ENCODE peak calls at places on chromosomes 16 and 17, in four cellular contexts. G, Q, U and P are unnamed samples.

GRCh38 chr16:2838928-2839327 is 8.8 kb downstream of the ZG16B start:
- DNase-seq in G (peak; percentile 88), Q (peak; percentile 86), U (peak; percentile 76), P (peak; percentile 70)

GRCh38 chr17:44557653-44558285 is 485 bp downstream of the FZD2 start:
- DNase-seq in G (peak; percentile 64), Q (peak; percentile 62), U (no peak), P (peak; percentile 60)

GRCh38 chr16:85334718-85335583 is 222.7 kb upstream of the CIBAR2 start:
- DNase-seq in G (no peak), Q (peak; percentile 59), U (peak; percentile 75), P (peak; percentile 49)

GRCh38 chr17:76996741-76997694 is 128.8 kb downstream of the MGAT5B start:
- DNase-seq in G (no peak), Q (no peak), U (no peak), P (no peak)

GRCh38 chr16:30744146-30744545 is 4.1 kb upstream of the PHKG2 start:
- DNase-seq in G (no peak), Q (no peak), U (no peak), P (no peak)

GRCh38 chr17:36731806-36732205 is 130.4 kb downstream of the MRM1 start:
- DNase-seq in G (no peak), Q (peak; percentile 66), U (no peak), P (no peak)

GRCh38 chr17:81440511-81441244 is 45.4 kb downstream of the BAHCC1 start:
- DNase-seq in G (peak; percentile 63), Q (peak; percentile 84), U (peak; percentile 89), P (peak; percentile 19)

GRCh38 chr17:31211352-31212012 is 85.6 kb downstream of the OMG start:
- DNase-seq in G (peak; percentile 13), Q (no peak), U (no peak), P (no peak)

GRCh38 chr17:46003907-46004748 is 5.1 kb downstream of the STH start:
- DNase-seq in G (no peak), Q (no peak), U (no peak), P (no peak)

GRCh38 chr17:29840884-29841283 is 89.1 kb downstream of the SSH2 start:
- DNase-seq in G (no peak), Q (no peak), U (no peak), P (peak; percentile 49)

GRCh38 chr16:85381738-85382592 is 231.2 kb upstream of the GSE1 start:
- DNase-seq in G (no peak), Q (no peak), U (peak; percentile 98), P (peak; percentile 52)

GRCh38 chr16:84832488-84833141 is 12.8 kb downstream of the CRISPLD2 start:
- DNase-seq in G (no peak), Q (no peak), U (no peak), P (no peak)

GRCh38 chr16:47939690-47940089 is 216.1 kb downstream of the ABCC12 start:
- DNase-seq in G (no peak), Q (no peak), U (no peak), P (no peak)

GRCh38 chr17:41308251-41308917 is 725 bp downstream of the KRTAP16-1 start:
- DNase-seq in G (no peak), Q (no peak), U (no peak), P (no peak)

GRCh38 chr17:28725166-28725659 is 820 bp downstream of the TLCD1 start:
- DNase-seq in G (peak; percentile 88), Q (no peak), U (no peak), P (peak; percentile 38)

GRCh38 chr17:64259922-64260321 is 3.1 kb downstream of the TEX2 start:
- DNase-seq in G (no peak), Q (no peak), U (no peak), P (no peak)

GRCh38 chr16:28297784-28298510 is 5.6 kb downstream of the SBK1 start:
- DNase-seq in G (no peak), Q (no peak), U (no peak), P (no peak)

GRCh38 chr16:71426069-71426879 is 15.6 kb downstream of the TLE7 start:
- DNase-seq in G (peak; percentile 98), Q (peak; percentile 94), U (peak; percentile 65), P (peak; percentile 61)

GRCh38 chr17:61400786-61401279 is 1.2 kb downstream of the TBX2 start:
- DNase-seq in G (no peak), Q (no peak), U (no peak), P (no peak)

GRCh38 chr17:40097931-40098845 is 2.2 kb downstream of the NR1D1 start:
- DNase-seq in G (no peak), Q (no peak), U (peak; percentile 47), P (peak; percentile 27)

GRCh38 chr16:31224092-31224955 is 7.4 kb upstream of the PYDC1 start:
- DNase-seq in G (no peak), Q (no peak), U (peak; percentile 6), P (no peak)

GRCh38 chr17:27466748-27467375 is 10.6 kb downstream of the KSR1 start:
- DNase-seq in G (no peak), Q (no peak), U (no peak), P (no peak)

GRCh38 chr16:67278773-67279295 is 498 bp upstream of the PLEKHG4 start:
- DNase-seq in G (peak; percentile 56), Q (peak; percentile 59), U (peak; percentile 94), P (no peak)

GRCh38 chr16:67282447-67282805 is 3.1 kb downstream of the PLEKHG4 start:
- DNase-seq in G (no peak), Q (no peak), U (no peak), P (no peak)

GRCh38 chr16:67279296-67280089 is at the start of gene PLEKHG4:
- DNase-seq in G (peak; percentile 86), Q (peak; percentile 81), U (no peak), P (peak; percentile 71)

GRCh38 chr16:67281536-67282446 is 2.5 kb downstream of the PLEKHG4 start:
- DNase-seq in G (no peak), Q (no peak), U (no peak), P (no peak)

GRCh38 chr16:67280090-67281015 is 1.0 kb downstream of the PLEKHG4 start:
- DNase-seq in G (no peak), Q (no peak), U (no peak), P (no peak)
- TF ChIP-seq JUN in G (no peak), Q (no peak), U (no peak), P (no peak)

DNA sequence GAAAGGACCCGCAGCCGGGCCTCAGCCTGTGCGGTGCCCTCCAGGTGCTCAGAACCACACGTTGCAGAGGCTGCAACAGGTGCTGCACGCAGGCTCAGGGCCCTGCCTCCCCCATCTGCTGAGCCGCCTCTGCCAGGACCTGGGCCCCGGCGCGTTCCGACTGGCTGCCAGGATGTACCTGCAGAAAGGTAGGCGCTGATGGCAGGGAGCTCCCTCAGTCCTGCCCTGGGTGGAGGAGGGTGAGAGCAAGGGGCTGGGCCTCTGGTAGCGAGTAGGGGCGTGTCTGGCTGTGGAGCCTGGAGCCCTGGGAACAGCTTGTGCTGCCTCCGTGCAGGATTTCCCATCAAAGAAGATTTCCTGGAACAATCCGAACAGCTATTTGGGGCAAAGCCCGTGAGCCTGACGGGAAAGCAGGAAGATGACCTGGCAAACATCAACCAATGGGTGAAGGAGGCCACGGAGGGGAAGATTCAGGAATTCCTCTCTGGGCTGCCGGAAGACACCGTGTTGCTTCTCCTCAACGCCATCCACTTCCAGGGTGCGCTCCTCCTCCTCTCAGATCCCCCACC is 4.4 kb downstream of the SERPINF2 start:
- DNase-seq in G (no peak), Q (no peak), U (no peak), P (peak; percentile 17)
- TF ChIP-seq JUN in G (no peak), Q (no peak), U (no peak), P (no peak)

GRCh38 chr17:2723997-2724782 is 12.6 kb upstream of the CLUH start:
- DNase-seq in G (no peak), Q (peak; percentile 80), U (peak; percentile 39), P (no peak)

GRCh38 chr17:2724783-2725164 is 13.2 kb upstream of the CLUH start:
- DNase-seq in G (peak; percentile 85), Q (peak; percentile 73), U (peak; percentile 36), P (peak; percentile 19)

GRCh38 chr17:2722611-2723010 is 11.0 kb upstream of the CLUH start:
- DNase-seq in G (no peak), Q (no peak), U (no peak), P (no peak)

GRCh38 chr17:2721603-2722002 is 10.0 kb upstream of the CLUH start:
- DNase-seq in G (no peak), Q (no peak), U (no peak), P (no peak)

GRCh38 chr17:2723505-2723996 is 12.0 kb upstream of the CLUH start:
- DNase-seq in G (no peak), Q (peak; percentile 70), U (no peak), P (no peak)
- TF ChIP-seq JUN in G (no peak), Q (no peak), U (no peak), P (no peak)

GRCh38 chr17:69870091-69870530 is 204.9 kb upstream of the KCNJ16 start:
- DNase-seq in G (peak; percentile 10), Q (no peak), U (no peak), P (peak; percentile 83)
- TF ChIP-seq JUN in G (no peak), Q (no peak), U (no peak), P (peak; percentile 71)

GRCh38 chr16:19098173-19098572 is 15.6 kb upstream of the ITPRIPL2 start:
- DNase-seq in G (no peak), Q (no peak), U (no peak), P (no peak)

GRCh38 chr16:19093631-19094541 is 19.9 kb upstream of the ITPRIPL2 start:
- DNase-seq in G (no peak), Q (no peak), U (no peak), P (no peak)

GRCh38 chr16:19092653-19093410 is 20.9 kb upstream of the ITPRIPL2 start:
- DNase-seq in G (no peak), Q (no peak), U (no peak), P (no peak)

GRCh38 chr16:19094542-19095365 is 19.0 kb upstream of the ITPRIPL2 start:
- DNase-seq in G (peak; percentile 91), Q (no peak), U (peak; percentile 21), P (no peak)

GRCh38 chr16:19095699-19096098 is 18.1 kb upstream of the ITPRIPL2 start:
- DNase-seq in G (peak; percentile 38), Q (no peak), U (no peak), P (no peak)
- TF ChIP-seq JUN in G (no peak), Q (no peak), U (no peak), P (no peak)